ENCODE peak calls at places on chromosomes 5 and 9, in four cellular contexts. W is T-helper 9 cell; B is activated CD4-positive, alpha-beta T cell treated with anti-CD3 and anti-CD28 coated beads, Interleukin-2, amount 50 U/mL, for 1 hour; F is head of caudate nucleus. P is an unnamed sample.

GRCh38 chr5:19986036-19986619 is 1.9 kb downstream of the CDH18 start:
- DNase-seq in B (no peak), F (no peak), W (no peak), P (no peak)

GRCh38 chr9:138098116-138098907 is 220.7 kb downstream of the CACNA1B start:
- DNase-seq in W (no peak), B (no peak), F (no peak), P (no peak)

GRCh38 chr5:153275697-153276096 is 214.8 kb upstream of the GRIA1 start:
- DNase-seq in B (no peak), W (no peak), F (no peak), P (no peak)

GRCh38 chr9:101418518-101419111 is 17.0 kb downstream of the ALDOB start:
- DNase-seq in B (no peak), F (no peak), W (no peak), P (no peak)

GRCh38 chr9:113602126-113603119 is 138.9 kb downstream of the RGS3 start:
- DNase-seq in W (no peak), B (no peak), F (no peak), P (no peak)

GRCh38 chr5:111385970-111386831 is 126.1 kb downstream of the STARD4 start:
- DNase-seq in F (no peak), B (no peak), W (no peak), P (no peak)

GRCh38 chr9:95004452-95005275 is 278.2 kb downstream of the AOPEP start:
- DNase-seq in B (peak; percentile 21), W (no peak), F (peak; percentile 46), P (no peak)

GRCh38 chr5:150989695-150990094 is 30.7 kb upstream of the GPX3 start:
- DNase-seq in F (no peak), B (no peak), W (no peak), P (no peak)

GRCh38 chr5:122403256-122403655 is 91.2 kb downstream of the SNCAIP start:
- DNase-seq in B (no peak), F (no peak), W (no peak), P (no peak)

GRCh38 chr5:140311011-140311467 is 8.1 kb upstream of the PFDN1 start:
- DNase-seq in F (no peak), B (no peak), W (no peak), P (no peak)

GRCh38 chr9:130453487-130453886 is 8.7 kb downstream of the ASS1 start:
- DNase-seq in W (no peak), B (no peak), F (no peak), P (no peak)

GRCh38 chr5:38854907-38855306 is 9.1 kb downstream of the OSMR start:
- DNase-seq in B (no peak), F (no peak), W (no peak), P (no peak)

GRCh38 chr9:127172066-127172707 is 49.8 kb upstream of the ANGPTL2 start:
- DNase-seq in F (no peak), W (no peak), B (no peak), P (no peak)

GRCh38 chr5:17398439-17398838 is 99.6 kb upstream of the TAF11L2 start:
- DNase-seq in W (no peak), B (no peak), F (no peak), P (no peak)

GRCh38 chr5:66958126-66958983 is 238.2 kb downstream of the CD180 start:
- DNase-seq in B (no peak), F (no peak), W (no peak), P (peak; percentile 38)